ENCODE peak calls at places on chromosomes 12 and 14, in seven cellular contexts. E, U, D, S, Z, M and C are unnamed samples. For H3K27me3 and H3K4me1, the result is how much of the 10 kb centered on the place peaks cover.

GRCh38 chr12:102548543-102548942 is 68.2 kb upstream of the IGF1 start:
- DNase-seq in S (peak), M (no peak), Z (no peak), E (peak), D (peak), U (peak), C (no peak)

GRCh38 chr14:35320472-35320871 is 28.3 kb downstream of the PSMA6 start:
- DNase-seq in Z (no peak), U (no peak), E (no peak), D (no peak), M (no peak), S (no peak), C (no peak)

GRCh38 chr12:114238808-114239207 is 167.1 kb downstream of the TBX5 start:
- DNase-seq in Z (peak), U (no peak), D (peak), S (peak), M (no peak), E (peak), C (no peak)

GRCh38 chr12:52004042-52004648 is 2.6 kb upstream of the TAMALIN start:
- DNase-seq in Z (peak), S (peak), M (no peak), D (peak), U (peak), E (no peak), C (no peak)

GRCh38 chr14:63905370-63905769 is 52.6 kb downstream of the SYNE2 start:
- DNase-seq in S (no peak), Z (no peak), D (no peak), U (no peak), E (no peak), M (no peak), C (no peak)

GRCh38 chr14:75277000-75277795 is 1.4 kb upstream of the FOS start:
- DNase-seq in M (peak), Z (peak), E (peak), S (peak), U (peak), D (peak), C (peak)

GRCh38 chr12:50107416-50108268 is 3.8 kb downstream of the GPD1 start:
- DNase-seq in D (no peak), M (no peak), E (no peak), S (no peak), Z (no peak), U (no peak), C (no peak)

GRCh38 chr14:24851837-24852236 is 198.1 kb downstream of the STXBP6 start:
- DNase-seq in Z (peak), S (no peak), D (peak), M (no peak), U (no peak), E (no peak), C (no peak)

GRCh38 chr12:106446429-106447092 is 89.0 kb downstream of the POLR3B start:
- DNase-seq in E (no peak), Z (no peak), U (no peak), S (no peak), D (no peak), M (no peak), C (no peak)

GRCh38 chr12:88951860-88952483 is 371.7 kb upstream of the KITLG start:
- DNase-seq in Z (no peak), S (no peak), D (no peak), U (no peak), E (no peak), M (no peak), C (no peak)

GRCh38 chr14:26415618-26416123 is 182.2 kb downstream of the NOVA1 start:
- DNase-seq in Z (peak), S (no peak), M (peak), U (no peak), D (no peak), E (no peak), C (no peak)

GRCh38 chr12:104291867-104292524 is 11.5 kb upstream of the EID3 start:
- DNase-seq in S (no peak), U (no peak), Z (no peak), E (no peak), D (no peak), M (no peak), C (no peak)

GRCh38 chr14:24630872-24631477 is 3.0 kb downstream of the GZMB start:
- DNase-seq in E (no peak), M (no peak), Z (peak), S (no peak), U (peak), D (no peak), C (no peak)

GRCh38 chr14:21923820-21924219 is 250.2 kb upstream of the OR4E1 start:
- DNase-seq in Z (no peak), D (no peak), M (no peak), S (no peak), U (no peak), E (no peak), C (peak)

GRCh38 chr12:49964849-49965624 is 3.4 kb downstream of the AQP5 start:
- DNase-seq in S (no peak), D (no peak), Z (no peak), M (no peak), E (no peak), U (no peak), C (no peak)

GRCh38 chr12:121465921-121466799 is 66.2 kb downstream of the RNF34 start:
- DNase-seq in U (no peak), E (no peak), Z (peak), D (peak), S (peak), M (no peak), C (peak)

GRCh38 chr12:72077111-72077820 is 138.6 kb downstream of the TPH2 start:
- DNase-seq in M (no peak), D (no peak), E (no peak), S (no peak), U (no peak), Z (no peak), C (no peak)

GRCh38 chr14:100822007-100822406 is 3.9 kb upstream of the MEG3 start:
- DNase-seq in S (no peak), U (no peak), D (no peak), M (no peak), E (no peak), Z (no peak), C (no peak)

GRCh38 chr14:100824156-100824555 is 1.8 kb upstream of the MEG3 start:
- DNase-seq in Z (no peak), D (peak), E (peak), U (no peak), M (no peak), S (peak), C (no peak)

GRCh38 chr14:100823488-100823887 is 2.4 kb upstream of the MEG3 start:
- DNase-seq in E (no peak), U (no peak), M (no peak), Z (no peak), D (no peak), S (no peak), C (no peak)

GRCh38 chr14:100820945-100821344 is 5.0 kb upstream of the MEG3 start:
- DNase-seq in M (no peak), Z (no peak), E (no peak), D (no peak), U (no peak), S (no peak), C (no peak)

DNA sequence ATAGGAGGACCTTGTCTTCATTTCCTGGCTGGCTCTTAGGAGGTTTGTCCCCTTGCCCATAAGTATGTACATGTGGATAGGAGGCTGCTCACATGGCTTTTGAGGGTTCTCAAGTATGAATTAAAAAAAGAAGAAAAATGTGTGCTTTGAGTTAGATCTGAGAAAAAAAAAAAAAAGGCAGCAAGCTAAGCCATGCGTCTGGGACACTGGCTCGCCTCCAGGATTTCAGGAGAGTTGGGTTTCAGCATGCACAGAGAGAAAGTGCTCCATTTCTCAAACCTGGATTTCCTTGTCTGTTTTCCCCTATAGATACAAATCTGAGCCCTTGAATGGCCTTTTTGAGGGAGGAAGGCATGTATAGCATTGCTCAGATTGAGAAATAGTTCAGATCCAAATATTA is 3.0 kb upstream of the MEG3 start:
- DNase-seq in E (no peak), D (peak), S (no peak), M (no peak), Z (no peak), U (no peak), C (no peak)
- H3K27me3 ChIP-seq in E (half or more), D (under half), S (under half), M (under half), Z (under half), U (under half), C (under half)

DNA sequence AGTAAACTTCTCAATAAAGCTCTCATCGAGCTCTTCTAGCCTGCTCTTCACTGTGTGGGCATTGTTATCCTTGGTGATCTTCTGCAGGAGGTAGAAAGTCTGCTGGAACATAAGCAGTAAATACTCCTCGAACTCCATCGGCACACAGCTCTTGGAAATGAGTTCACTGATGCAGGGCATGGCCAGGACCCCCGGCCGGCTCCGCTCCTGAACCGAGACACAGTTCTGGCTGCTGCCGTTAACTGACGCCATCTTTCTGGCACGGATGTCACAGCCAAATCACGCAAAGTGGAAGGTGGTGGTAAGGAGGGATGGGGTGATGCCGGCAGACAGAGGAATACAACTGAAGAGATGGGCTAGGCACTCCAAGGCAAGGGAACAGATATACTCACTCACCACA is 23.7 kb upstream of the EDDM3A start:
- DNase-seq in D (no peak), E (no peak), S (no peak), M (no peak), Z (no peak), U (no peak), C (no peak)
- H3K4me1 ChIP-seq in D (under half), E (under half), S (under half), M (under half), Z (under half), U (under half), C (under half)

DNA sequence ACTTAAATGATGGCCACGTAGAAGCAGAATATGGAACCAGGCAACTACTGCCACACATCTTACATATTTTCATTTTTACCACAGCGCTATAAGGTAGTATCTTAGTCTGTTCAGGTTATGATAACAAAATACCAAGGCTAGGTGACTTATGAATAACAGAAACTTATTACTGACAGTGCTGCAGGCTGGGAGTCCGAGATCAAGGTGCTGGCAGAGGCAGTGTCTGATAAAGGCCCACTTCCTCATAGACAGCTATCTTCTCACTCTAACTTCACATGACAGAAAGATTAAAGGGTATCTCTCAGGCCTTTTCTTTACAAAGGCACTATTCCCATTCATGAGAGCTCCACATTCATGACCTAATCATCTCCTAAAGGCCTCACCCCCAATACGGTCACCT is 59.7 kb upstream of the MDM1 start:
- DNase-seq in S (no peak), M (no peak), D (no peak), U (no peak), E (no peak), Z (no peak), C (no peak)
- H3K27me3 ChIP-seq in S (under half), M (under half), D (under half), U (under half), E (under half), Z (under half), C (under half)

DNA sequence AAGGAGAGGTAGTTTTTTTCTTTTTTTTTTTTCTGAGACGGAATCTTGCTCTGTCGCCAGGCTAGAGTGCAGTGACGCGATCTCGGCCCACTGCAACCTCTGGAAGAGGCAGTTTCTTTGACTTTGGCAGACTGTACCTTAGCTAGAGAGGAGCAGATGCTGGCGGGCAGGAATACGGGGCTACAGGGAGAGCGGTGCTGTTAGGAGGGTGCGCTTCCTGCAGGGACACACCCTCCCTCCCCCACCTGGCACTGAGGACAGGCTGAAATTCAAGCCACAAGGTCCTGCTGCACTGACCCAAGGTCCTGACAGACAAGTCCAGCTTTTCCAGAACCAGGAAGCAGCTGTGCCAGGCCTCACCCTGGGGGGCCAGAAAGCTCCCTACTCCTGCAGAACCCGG is 32.3 kb upstream of the NUDT14 start:
- DNase-seq in E (no peak), S (no peak), M (no peak), D (no peak), U (no peak), Z (no peak), C (no peak)
- H3K4me1 ChIP-seq in E (under half), S (under half), M (under half), D (under half), U (under half), Z (under half), C (under half)

GRCh38 chr12:132484183-132484890 is 5.6 kb upstream of the FBRSL1 start:
- DNase-seq in M (no peak), D (no peak), E (no peak), Z (no peak), S (peak), U (no peak), C (no peak)
- H3K27me3 ChIP-seq in M (under half), D (half or more), E (under half), Z (under half), S (under half), U (under half), C (under half)

GRCh38 chr12:6941267-6941666 is 2.3 kb upstream of the RNU7-1 start:
- DNase-seq in D (no peak), S (peak), U (no peak), Z (no peak), E (peak), M (no peak), C (no peak)
- H3K4me1 ChIP-seq in D (under half), S (half or more), U (under half), Z (under half), E (half or more), M (under half), C (half or more)

DNA sequence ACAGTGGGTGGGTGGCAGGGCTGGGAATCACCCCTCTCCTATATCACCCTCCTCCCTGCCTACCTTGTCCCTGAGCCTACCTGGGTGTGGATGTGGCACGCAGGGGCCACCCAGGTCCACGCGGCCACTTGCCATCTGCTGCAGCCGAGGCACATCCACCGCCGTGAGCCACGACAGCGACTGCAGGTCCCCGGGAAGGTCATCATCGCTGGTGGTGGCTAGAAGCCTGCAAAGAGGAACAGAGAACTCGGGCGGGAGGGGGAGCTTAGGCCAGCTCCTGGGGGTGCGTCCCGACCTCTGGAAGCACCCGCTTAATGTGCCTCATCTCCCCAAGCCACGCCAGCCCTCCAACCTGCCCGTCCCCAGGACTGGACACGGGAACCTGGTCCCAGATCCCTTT is 19.0 kb downstream of the FOXN4 start:
- DNase-seq in M (no peak), U (no peak), E (no peak), D (no peak), S (no peak), Z (no peak), C (no peak)
- H3K27me3 ChIP-seq in M (under half), U (under half), E (under half), D (under half), S (under half), Z (under half), C (under half)

GRCh38 chr14:99239661-99240092 is 32.3 kb downstream of the BCL11B start:
- DNase-seq in Z (no peak), E (no peak), U (no peak), M (no peak), D (no peak), S (no peak), C (no peak)
- H3K4me1 ChIP-seq in Z (under half), E (under half), U (under half), M (half or more), D (under half), S (under half), C (half or more)

DNA sequence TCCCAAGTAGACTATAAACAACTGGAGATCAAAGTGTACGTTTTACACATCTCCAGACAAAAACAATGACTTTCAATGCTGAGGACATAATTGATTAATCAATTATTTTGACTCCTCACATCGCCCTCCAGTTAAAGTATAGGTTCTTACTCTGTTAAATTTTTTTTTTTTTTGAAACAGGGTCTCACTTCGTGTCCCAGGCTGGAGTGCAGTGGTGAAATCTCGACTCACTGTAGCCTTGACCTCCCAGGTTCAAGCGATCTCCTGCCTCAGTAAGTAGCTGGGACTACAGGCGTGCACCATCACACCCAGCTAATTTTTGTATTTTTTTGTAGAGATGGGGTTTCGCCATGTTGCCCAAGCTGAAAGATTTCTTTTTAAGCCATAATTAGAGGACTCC is 938 bp upstream of the CCNB1IP1 start:
- DNase-seq in D (no peak), Z (no peak), E (no peak), U (no peak), M (no peak), S (no peak), C (no peak)
- H3K27me3 ChIP-seq in D (under half), Z (under half), E (under half), U (under half), M (under half), S (under half), C (under half)

GRCh38 chr14:94602722-94603121 is 9.5 kb upstream of the SERPINA3 start:
- DNase-seq in S (no peak), M (no peak), U (no peak), E (no peak), D (no peak), Z (no peak), C (no peak)

GRCh38 chr14:94600148-94600545 is 12.0 kb upstream of the SERPINA3 start:
- DNase-seq in D (no peak), U (no peak), Z (no peak), E (no peak), S (no peak), M (no peak), C (no peak)

GRCh38 chr14:94599656-94600004 is 12.6 kb upstream of the SERPINA3 start:
- DNase-seq in E (no peak), M (no peak), Z (no peak), D (peak), U (no peak), S (no peak), C (no peak)

GRCh38 chr14:94598816-94599655 is 13.2 kb upstream of the SERPINA3 start:
- DNase-seq in Z (peak), D (peak), U (peak), S (peak), E (peak), M (peak), C (no peak)

DNA sequence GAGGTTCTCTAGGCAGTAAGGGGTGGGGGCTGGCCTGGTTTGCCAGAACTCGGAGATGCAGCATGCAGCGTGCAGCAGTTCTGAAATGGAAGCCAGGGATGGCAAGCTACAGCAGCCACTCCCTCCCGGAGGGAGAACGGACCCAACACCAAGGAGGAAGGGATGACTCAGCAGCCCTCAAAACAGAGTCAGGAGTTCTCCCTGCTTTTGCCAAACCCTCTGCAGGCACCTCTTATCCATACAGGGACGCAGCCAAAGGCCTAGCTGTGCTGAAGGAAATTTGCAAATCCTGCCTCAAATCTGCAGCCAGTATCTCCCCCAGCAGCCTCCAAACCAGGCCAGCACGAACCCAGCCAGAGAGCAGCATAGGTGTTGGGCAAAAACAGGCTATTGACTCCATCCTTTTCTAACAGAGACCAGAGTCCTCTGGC is 10.2 kb upstream of the SERPINA3 start:
- DNase-seq in S (peak), U (peak), D (peak), M (peak), Z (peak), E (peak), C (no peak)
- H3K4me1 ChIP-seq in S (under half), U (under half), D (under half), M (under half), Z (under half), E (half or more), C (under half)